ENCODE peak calls at places on chromosomes 5 and 9, in five cellular contexts. N is mammary epithelial cell, L is stomach, J is breast epithelium, V is uterus. A is an unnamed sample.

GRCh38 chr9:14438232-14438966 is 124.5 kb upstream of the NFIB start:
- DNase-seq in N (no peak), L (no peak), J (no peak), V (no peak), A (no peak)

GRCh38 chr5:16179936-16180788 is 571 bp upstream of the MARCHF11 start:
- DNase-seq in N (no peak), L (no peak), J (no peak), V (no peak), A (no peak)

GRCh38 chr5:127934791-127935256 is 148.7 kb upstream of the SLC12A2 start:
- DNase-seq in N (peak; percentile 97), L (peak; percentile 36), J (no peak), V (no peak), A (no peak)

GRCh38 chr9:19940808-19941207 is 152.0 kb upstream of the SLC24A2 start:
- DNase-seq in N (no peak), L (no peak), J (no peak), V (no peak), A (no peak)

GRCh38 chr5:7325975-7326911 is 69.7 kb upstream of the ADCY2 start:
- DNase-seq in N (no peak), L (no peak), J (no peak), V (no peak), A (no peak)

GRCh38 chr9:101029300-101030021 is 934 bp downstream of the PLPPR1 start:
- DNase-seq in N (no peak), L (no peak), J (no peak), V (no peak), A (no peak)

GRCh38 chr5:157464518-157465171 is 4.6 kb downstream of the NIPAL4 start:
- DNase-seq in N (peak; percentile 96), L (peak; percentile 35), J (no peak), V (peak; percentile 73), A (no peak)

GRCh38 chr5:127007522-127007921 is 22.8 kb downstream of the MARCHF3 start:
- DNase-seq in N (no peak), L (no peak), J (no peak), V (no peak), A (no peak)

GRCh38 chr9:111301195-111301594 is 28.8 kb downstream of the OR2K2 start:
- DNase-seq in N (peak; percentile 36), L (no peak), J (no peak), V (no peak), A (no peak)

GRCh38 chr5:160245506-160246100 is 16.3 kb downstream of the FABP6 start:
- DNase-seq in N (no peak), L (no peak), J (no peak), V (no peak), A (no peak)

GRCh38 chr9:109859447-109859846 is 79.4 kb downstream of the PALM2AKAP2 start:
- DNase-seq in N (no peak), L (no peak), J (no peak), V (no peak), A (no peak)

GRCh38 chr9:73583590-73583989 is 431.9 kb downstream of the ANXA1 start:
- DNase-seq in N (peak; percentile 53), L (no peak), J (no peak), V (no peak), A (no peak)

GRCh38 chr9:13088734-13089427 is 190.6 kb downstream of the MPDZ start:
- DNase-seq in N (peak; percentile 35), L (no peak), J (no peak), V (no peak), A (no peak)

DNA sequence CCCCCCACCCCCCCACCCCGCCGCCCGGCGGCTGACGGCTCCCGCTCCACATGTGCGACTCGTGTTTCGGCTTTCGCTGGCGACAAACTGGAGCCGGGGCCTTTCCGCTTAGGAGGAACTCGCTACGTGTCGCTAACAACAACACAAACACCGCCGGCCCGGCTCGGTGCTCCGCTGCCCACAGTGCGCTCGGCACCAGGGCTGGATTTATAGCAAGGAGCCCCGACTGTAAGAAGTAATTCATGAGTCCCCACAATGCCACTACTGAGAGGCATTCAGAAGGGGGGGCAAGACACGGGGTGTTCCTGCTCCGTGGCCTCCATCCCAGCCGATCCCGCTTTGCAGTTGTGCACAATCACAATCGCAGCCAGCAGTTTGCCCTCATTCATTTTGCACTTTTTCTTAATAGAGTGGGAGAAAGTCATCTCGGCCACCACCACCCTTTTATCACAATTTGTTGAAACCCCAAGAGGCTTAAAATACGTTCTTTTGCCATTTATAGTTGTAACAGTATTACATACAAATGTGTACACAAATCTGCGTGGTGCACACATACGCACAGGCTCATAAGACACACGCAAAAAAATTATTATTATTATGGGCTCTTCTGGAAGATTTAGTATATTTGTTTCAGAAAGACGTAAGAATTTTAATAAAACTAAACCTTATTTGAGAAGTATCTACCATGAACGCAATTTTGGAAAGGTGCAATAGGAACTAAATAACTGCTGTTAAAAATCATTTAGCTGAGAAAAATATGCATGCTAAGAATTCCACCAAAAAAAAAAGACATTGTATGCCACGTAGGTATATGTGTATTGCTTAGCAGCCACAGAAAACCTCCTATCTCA is 48.1 kb downstream of the EBF1 start:
- DNase-seq in N (no peak), L (peak; percentile 40), J (no peak), V (peak; percentile 48), A (peak; percentile 57)
- TF ChIP-seq CTCF in N (no peak), L (no peak), J (no peak), V (no peak), A (no peak)

GRCh38 chr5:139177809-139178581 is 20.2 kb downstream of the SIL1 start:
- DNase-seq in N (no peak), L (peak; percentile 53), J (peak; percentile 80), V (no peak), A (no peak)
- H3K4me1 ChIP-seq in N (peaks cover 37% of the 10 kb centered on the region), L (peaks cover 49% of the 10 kb centered on the region), J (peaks cover 11% of the 10 kb centered on the region), V (peaks cover 23% of the 10 kb centered on the region), A (peaks cover 52% of the 10 kb centered on the region)

GRCh38 chr5:75156585-75156984 is 80.1 kb downstream of the ANKRD31 start:
- DNase-seq in N (peak; percentile 19), L (no peak), J (no peak), V (no peak), A (no peak)
- TF ChIP-seq CTCF in N (peak; percentile 37), L (no peak), J (no peak), V (no peak), A (no peak)

GRCh38 chr5:147482426-147483196 is 27.3 kb downstream of the DPYSL3 start:
- DNase-seq in N (no peak), L (no peak), J (no peak), V (no peak), A (no peak)
- H3K4me1 ChIP-seq in N (no peaks in the 10 kb centered on the region), L (peaks cover 5% of the 10 kb centered on the region), J (peaks cover 4% of the 10 kb centered on the region), V (peaks cover 17% of the 10 kb centered on the region), A (peaks cover 53% of the 10 kb centered on the region)

GRCh38 chr9:108416321-108416720 is 439.5 kb downstream of the ACTL7B start:
- DNase-seq in N (peak; percentile 53), L (no peak), J (no peak), V (no peak), A (no peak)
- TF ChIP-seq CTCF in N (peak; percentile 55), L (no peak), J (no peak), V (no peak), A (no peak)

A was measured in lower lobe of right lung.